ENCODE peak calls at places on chromosomes 11 and 22, in seven cellular contexts. Z is hepatocyte; C is substantia nigra; U is activated CD8-positive, alpha-beta T cell treated with anti-CD3 and anti-CD28 coated beads for 36 hours; T is neuronal stem cell; R is NCI-H1105; J is right atrium auricular region. A is an unnamed sample.

GRCh38 chr11:587978-588380 is 11.7 kb downstream of the PHRF1 start:
- DNase-seq in C (no peak), U (peak), Z (peak), J (peak), R (no peak), T (no peak), A (no peak)

GRCh38 chr11:27719575-27719925 is 19.3 kb upstream of the BDNF start:
- DNase-seq in C (no peak), J (no peak), Z (no peak), T (no peak), R (no peak), U (no peak), A (no peak)

GRCh38 chr22:40853961-40854360 is 2.5 kb downstream of the ST13 start:
- DNase-seq in J (no peak), T (no peak), R (no peak), Z (no peak), U (no peak), C (no peak), A (no peak)

GRCh38 chr11:77320351-77320750 is 18.9 kb upstream of the GDPD4 start:
- DNase-seq in C (no peak), J (no peak), Z (no peak), U (no peak), T (no peak), R (no peak), A (no peak)

GRCh38 chr11:128610765-128611617 is 23.6 kb upstream of the ETS1 start:
- DNase-seq in T (no peak), J (no peak), C (no peak), R (no peak), U (peak), Z (no peak), A (no peak)

GRCh38 chr22:43213962-43214361 is 27.0 kb upstream of the TTLL12 start:
- DNase-seq in T (no peak), C (no peak), Z (no peak), R (no peak), J (no peak), U (no peak), A (no peak)

GRCh38 chr11:119790476-119790875 is 61.5 kb upstream of the NECTIN1 start:
- DNase-seq in U (no peak), C (no peak), T (no peak), R (no peak), J (no peak), Z (no peak), A (no peak)

GRCh38 chr22:24473278-24473677 is 21.9 kb upstream of the UPB1 start:
- DNase-seq in U (no peak), Z (no peak), J (no peak), C (no peak), R (no peak), T (no peak), A (no peak)

GRCh38 chr22:44151661-44152060 is 29.1 kb upstream of the PARVG start:
- DNase-seq in J (no peak), C (no peak), T (no peak), Z (no peak), R (no peak), U (no peak), A (no peak)

GRCh38 chr22:30890689-30891442 is 77.7 kb downstream of the MORC2 start:
- DNase-seq in J (no peak), T (peak), U (peak), C (no peak), R (no peak), Z (peak), A (no peak)

GRCh38 chr22:17339095-17339693 is 30.1 kb upstream of the CECR2 start:
- DNase-seq in J (no peak), C (no peak), U (no peak), R (no peak), Z (no peak), T (no peak), A (no peak)

GRCh38 chr11:101442171-101442570 is 141.6 kb downstream of the TRPC6 start:
- DNase-seq in C (no peak), T (no peak), U (no peak), Z (no peak), J (no peak), R (no peak), A (no peak)

GRCh38 chr22:48097723-48098122 is 1335.3 kb downstream of the TBC1D22A start:
- DNase-seq in R (no peak), C (no peak), U (no peak), T (no peak), J (no peak), Z (no peak), A (no peak)

GRCh38 chr11:31441296-31441695 is 68.1 kb downstream of the IMMP1L start:
- DNase-seq in J (no peak), R (no peak), C (no peak), Z (no peak), U (no peak), T (no peak), A (no peak)

GRCh38 chr11:80393210-80393609 is 952.4 kb upstream of the TENM4 start:
- DNase-seq in U (no peak), J (no peak), R (no peak), C (no peak), T (no peak), Z (no peak), A (no peak)

GRCh38 chr11:69297926-69298777 is 4.2 kb downstream of the MYEOV start:
- DNase-seq in U (peak), J (peak), R (no peak), Z (peak), C (no peak), T (no peak), A (no peak)

GRCh38 chr22:50671641-50672040 is 982 bp upstream of the SHANK3 start:
- DNase-seq in C (no peak), J (peak), U (peak), T (no peak), Z (peak), R (no peak), A (peak)

GRCh38 chr11:14362613-14363012 is 3.6 kb upstream of the RRAS2 start:
- DNase-seq in Z (no peak), C (no peak), U (no peak), T (no peak), J (peak), R (no peak), A (no peak)

GRCh38 chr11:47607380-47607779 is 13.2 kb upstream of the C1QTNF4 start:
- DNase-seq in J (no peak), U (no peak), T (no peak), C (no peak), Z (peak), R (no peak), A (no peak)

GRCh38 chr11:111913997-111914396 is 1.5 kb downstream of the HSPB2 start:
- DNase-seq in R (no peak), U (no peak), Z (no peak), J (no peak), T (no peak), C (peak), A (peak)

GRCh38 chr22:24001314-24001713 is 3.9 kb downstream of the GSTT4 start:
- DNase-seq in J (no peak), U (no peak), Z (no peak), C (no peak), T (no peak), R (no peak), A (no peak)

GRCh38 chr11:5694642-5695041 is 5.1 kb downstream of the TRIM22 start:
- DNase-seq in U (peak), T (no peak), J (no peak), Z (no peak), R (no peak), C (no peak), A (no peak)

GRCh38 chr11:69817265-69818236 is 1.7 kb downstream of the FGF3 start:
- DNase-seq in T (no peak), J (no peak), U (no peak), R (no peak), Z (no peak), C (no peak), A (no peak)

A was measured in dorsolateral prefrontal cortex.